ENCODE peak calls at places on chromosome 5, in ten cellular contexts. M, K, R, C, I, A, U, Y, Q and E are unnamed samples.
A peak's percentile ranks its signal among the peaks of the same experiment; 100 is the strongest.

GRCh38 chr5:53712327-53712726 is 151.9 kb downstream of the NDUFS4 start:
- DNase-seq in U (peak; percentile 30), I (no peak), M (no peak), R (no peak), C (no peak), Q (no peak), Y (no peak), A (no peak), K (no peak), E (no peak)

GRCh38 chr5:81778642-81779041 is 27.7 kb upstream of the SSBP2 start:
- DNase-seq in R (peak; percentile 51), C (no peak), Y (no peak), K (no peak), Q (peak; percentile 10), A (no peak), I (peak; percentile 31), U (no peak), M (no peak), E (no peak)

GRCh38 chr5:164358531-164359259 is 853.3 kb downstream of the MAT2B start:
- DNase-seq in Q (no peak), K (no peak), C (peak; percentile 9), Y (peak; percentile 62), R (peak; percentile 16), A (no peak), U (peak; percentile 34), M (no peak), I (no peak), E (no peak)

GRCh38 chr5:42756630-42757601 is at the start of gene CCDC152:
- DNase-seq in C (peak; percentile 56), Y (no peak), K (peak; percentile 79), Q (no peak), I (no peak), M (peak; percentile 81), R (peak; percentile 71), A (peak; percentile 23), U (no peak), E (peak; percentile 27)

GRCh38 chr5:138910546-138911185 is 35.5 kb upstream of the LRRTM2 start:
- DNase-seq in I (no peak), U (no peak), R (peak; percentile 35), M (no peak), C (no peak), Q (no peak), Y (no peak), A (no peak), K (no peak), E (no peak)

GRCh38 chr5:32454821-32455220 is 10.3 kb upstream of the ZFR start:
- DNase-seq in M (no peak), R (no peak), U (no peak), C (no peak), Y (no peak), A (no peak), Q (no peak), K (no peak), I (no peak), E (no peak)

GRCh38 chr5:90020575-90021535 is 388.7 kb downstream of the CETN3 start:
- DNase-seq in I (no peak), K (no peak), U (peak; percentile 81), Q (no peak), R (peak; percentile 82), M (no peak), Y (no peak), C (peak; percentile 75), A (no peak), E (no peak)

GRCh38 chr5:16539169-16539666 is 73.6 kb upstream of the ZNF622 start:
- DNase-seq in U (peak; percentile 78), K (no peak), R (peak; percentile 99), C (peak; percentile 83), A (peak; percentile 74), M (no peak), I (no peak), Q (peak; percentile 78), Y (peak; percentile 17), E (no peak)

GRCh38 chr5:151737421-151737820 is 21.0 kb downstream of the ATOX1 start:
- DNase-seq in Y (no peak), C (no peak), U (no peak), I (no peak), Q (no peak), M (no peak), K (no peak), A (no peak), R (no peak), E (no peak)

GRCh38 chr5:173310861-173311515 is 17.2 kb downstream of the STC2 start:
- DNase-seq in I (no peak), C (no peak), U (peak; percentile 52), Y (no peak), R (no peak), M (no peak), A (no peak), Q (no peak), K (no peak), E (no peak)

GRCh38 chr5:140322751-140323731 is 20.1 kb upstream of the PFDN1 start:
- DNase-seq in R (peak; percentile 99), M (no peak), C (peak; percentile 95), Y (peak; percentile 62), K (no peak), Q (peak; percentile 76), I (no peak), U (no peak), A (no peak), E (no peak)

GRCh38 chr5:74685979-74686631 is 1.1 kb downstream of the HEXB start:
- DNase-seq in I (peak; percentile 48), Y (peak; percentile 8), U (peak; percentile 34), A (peak; percentile 28), M (no peak), R (no peak), K (peak; percentile 35), C (no peak), Q (no peak), E (no peak)

GRCh38 chr5:170219615-170220014 is 13.2 kb upstream of the C5orf58 start:
- DNase-seq in I (no peak), Y (peak; percentile 90), R (peak; percentile 96), K (no peak), Q (peak; percentile 44), A (no peak), M (no peak), C (peak; percentile 38), U (peak; percentile 55), E (no peak)

GRCh38 chr5:153573326-153574033 is 83.0 kb downstream of the GRIA1 start:
- DNase-seq in K (no peak), I (no peak), A (no peak), U (peak; percentile 59), M (no peak), Q (no peak), Y (no peak), R (peak; percentile 68), C (no peak), E (no peak)

GRCh38 chr5:18102733-18103132 is 468.5 kb downstream of the TAF11L14 start:
- DNase-seq in R (no peak), C (no peak), I (no peak), A (no peak), M (no peak), Y (no peak), Q (no peak), K (no peak), U (peak; percentile 5), E (no peak)

GRCh38 chr5:72649449-72649848 is 142.2 kb upstream of the ZNF366 start:
- DNase-seq in K (no peak), Q (no peak), U (peak; percentile 69), A (no peak), M (no peak), R (no peak), I (no peak), Y (peak; percentile 44), C (peak; percentile 75), E (no peak)

GRCh38 chr5:137838976-137839375 is 28.7 kb upstream of the MYOT start:
- DNase-seq in U (no peak), R (no peak), I (no peak), K (no peak), A (no peak), Q (no peak), Y (no peak), M (no peak), C (no peak), E (no peak)

GRCh38 chr5:123371575-123372179 is 51.5 kb downstream of the CEP120 start:
- DNase-seq in A (peak; percentile 69), Q (peak; percentile 5), Y (peak; percentile 13), C (peak; percentile 6), M (peak; percentile 59), I (peak; percentile 5), U (peak; percentile 72), K (peak; percentile 33), R (peak; percentile 37), E (no peak)

GRCh38 chr5:144369001-144369400 is 198.3 kb downstream of the KCTD16 start:
- DNase-seq in M (no peak), Y (no peak), A (no peak), K (no peak), I (no peak), Q (no peak), R (peak; percentile 87), C (no peak), U (no peak), E (no peak)

GRCh38 chr5:969421-969839 is 39.2 kb upstream of the NKD2 start:
- DNase-seq in I (no peak), R (no peak), K (no peak), A (no peak), Q (no peak), U (no peak), M (no peak), C (no peak), Y (no peak), E (no peak)

GRCh38 chr5:137563646-137564474 is 64.7 kb upstream of the SPOCK1 start:
- DNase-seq in Q (peak; percentile 23), M (no peak), C (peak; percentile 43), I (no peak), A (no peak), R (peak; percentile 43), Y (no peak), U (peak; percentile 98), K (no peak), E (no peak)

GRCh38 chr5:146595088-146595487 is 79.1 kb upstream of the GPR151 start:
- DNase-seq in Y (peak; percentile 30), R (no peak), Q (no peak), K (no peak), M (no peak), I (peak; percentile 10), A (no peak), C (no peak), U (peak; percentile 13), E (no peak)

GRCh38 chr5:134258896-134259295 is 33.0 kb upstream of the PPP2CA start:
- DNase-seq in M (no peak), C (no peak), Y (no peak), R (no peak), I (no peak), K (no peak), U (no peak), A (no peak), Q (no peak), E (no peak)

GRCh38 chr5:42951169-42951846 is 88.8 kb downstream of the ANXA2R start:
- DNase-seq in Q (no peak), Y (peak; percentile 40), R (no peak), U (no peak), K (peak; percentile 81), C (peak; percentile 47), M (no peak), A (peak; percentile 58), I (peak; percentile 25), E (peak; percentile 44)

GRCh38 chr5:95924720-95925119 is 36.9 kb downstream of the ELL2 start:
- DNase-seq in U (peak; percentile 89), C (no peak), K (no peak), A (no peak), M (no peak), Y (no peak), R (no peak), Q (no peak), I (no peak), E (no peak)

GRCh38 chr5:83354958-83355357 is 116.6 kb upstream of the VCAN start:
- DNase-seq in I (no peak), A (no peak), M (no peak), Y (no peak), K (no peak), R (no peak), U (no peak), Q (no peak), C (no peak), E (no peak)

GRCh38 chr5:52710972-52711596 is 76.6 kb upstream of the ITGA1 start:
- DNase-seq in K (no peak), Y (no peak), Q (no peak), R (peak; percentile 14), C (no peak), A (no peak), U (no peak), M (no peak), I (no peak), E (no peak)

GRCh38 chr5:64273276-64273675 is 107.6 kb downstream of the RNF180 start:
- DNase-seq in U (no peak), M (no peak), R (peak; percentile 32), C (no peak), Q (no peak), K (no peak), Y (no peak), A (no peak), I (no peak), E (no peak)